ENCODE peak calls at places on chromosome 5, in eight cellular contexts. One of them, this sample, is unnamed.

GRCh38 chr5:106474066-106474465 is 1196.7 kb downstream of the EFNA5 start:
- DNase-seq in heart right ventricle: no peak
- DNase-seq in H7: no peak
- DNase-seq in endothelial cell of umbilical vein: peak
- DNase-seq in uterus: no peak
- DNase-seq in HCT116: no peak
- DNase-seq in hepatocyte: no peak
- DNase-seq in CD4-positive, alpha-beta memory T cell: no peak
- DNase-seq in this sample: no peak

GRCh38 chr5:40436535-40437237 is 243.0 kb upstream of the PTGER4 start:
- DNase-seq in hepatocyte: no peak
- DNase-seq in uterus: no peak
- DNase-seq in CD4-positive, alpha-beta memory T cell: peak
- DNase-seq in endothelial cell of umbilical vein: no peak
- DNase-seq in H7: no peak
- DNase-seq in heart right ventricle: no peak
- DNase-seq in HCT116: no peak
- DNase-seq in this sample: no peak

GRCh38 chr5:151772029-151772867 is 494 bp downstream of the G3BP1 start:
- DNase-seq in heart right ventricle: peak
- DNase-seq in uterus: peak
- DNase-seq in CD4-positive, alpha-beta memory T cell: no peak
- DNase-seq in endothelial cell of umbilical vein: peak
- DNase-seq in hepatocyte: peak
- DNase-seq in HCT116: no peak
- DNase-seq in H7: peak
- DNase-seq in this sample: peak

GRCh38 chr5:8081179-8081578 is 212.2 kb downstream of the MTRR start:
- DNase-seq in heart right ventricle: no peak
- DNase-seq in uterus: no peak
- DNase-seq in CD4-positive, alpha-beta memory T cell: no peak
- DNase-seq in HCT116: no peak
- DNase-seq in hepatocyte: no peak
- DNase-seq in H7: no peak
- DNase-seq in endothelial cell of umbilical vein: no peak
- DNase-seq in this sample: no peak

GRCh38 chr5:32712463-32713395 is 1.6 kb downstream of the NPR3 start:
- DNase-seq in H7: peak
- DNase-seq in hepatocyte: no peak
- DNase-seq in CD4-positive, alpha-beta memory T cell: no peak
- DNase-seq in uterus: no peak
- DNase-seq in endothelial cell of umbilical vein: no peak
- DNase-seq in HCT116: no peak
- DNase-seq in heart right ventricle: no peak
- DNase-seq in this sample: no peak

GRCh38 chr5:137611926-137612435 is 112.9 kb upstream of the SPOCK1 start:
- DNase-seq in HCT116: no peak
- DNase-seq in uterus: no peak
- DNase-seq in heart right ventricle: no peak
- DNase-seq in H7: no peak
- DNase-seq in CD4-positive, alpha-beta memory T cell: no peak
- DNase-seq in hepatocyte: no peak
- DNase-seq in endothelial cell of umbilical vein: no peak
- DNase-seq in this sample: no peak

GRCh38 chr5:153081385-153081784 is 409.1 kb upstream of the GRIA1 start:
- DNase-seq in hepatocyte: peak
- DNase-seq in uterus: no peak
- DNase-seq in heart right ventricle: no peak
- DNase-seq in HCT116: no peak
- DNase-seq in H7: no peak
- DNase-seq in endothelial cell of umbilical vein: no peak
- DNase-seq in CD4-positive, alpha-beta memory T cell: no peak
- DNase-seq in this sample: no peak

GRCh38 chr5:176415240-176416122 is 858 bp downstream of the CLTB start:
- DNase-seq in CD4-positive, alpha-beta memory T cell: no peak
- DNase-seq in heart right ventricle: no peak
- DNase-seq in hepatocyte: peak
- DNase-seq in uterus: peak
- DNase-seq in H7: no peak
- DNase-seq in HCT116: no peak
- DNase-seq in endothelial cell of umbilical vein: no peak
- DNase-seq in this sample: peak

GRCh38 chr5:142653321-142653720 is 32.6 kb downstream of the FGF1 start:
- DNase-seq in hepatocyte: no peak
- DNase-seq in endothelial cell of umbilical vein: no peak
- DNase-seq in heart right ventricle: no peak
- DNase-seq in uterus: no peak
- DNase-seq in CD4-positive, alpha-beta memory T cell: no peak
- DNase-seq in HCT116: no peak
- DNase-seq in H7: no peak
- DNase-seq in this sample: no peak

GRCh38 chr5:81495286-81495685 is 101.4 kb upstream of the ACOT12 start:
- DNase-seq in H7: no peak
- DNase-seq in uterus: no peak
- DNase-seq in HCT116: no peak
- DNase-seq in heart right ventricle: no peak
- DNase-seq in hepatocyte: no peak
- DNase-seq in CD4-positive, alpha-beta memory T cell: no peak
- DNase-seq in endothelial cell of umbilical vein: no peak
- DNase-seq in this sample: no peak

DNA sequence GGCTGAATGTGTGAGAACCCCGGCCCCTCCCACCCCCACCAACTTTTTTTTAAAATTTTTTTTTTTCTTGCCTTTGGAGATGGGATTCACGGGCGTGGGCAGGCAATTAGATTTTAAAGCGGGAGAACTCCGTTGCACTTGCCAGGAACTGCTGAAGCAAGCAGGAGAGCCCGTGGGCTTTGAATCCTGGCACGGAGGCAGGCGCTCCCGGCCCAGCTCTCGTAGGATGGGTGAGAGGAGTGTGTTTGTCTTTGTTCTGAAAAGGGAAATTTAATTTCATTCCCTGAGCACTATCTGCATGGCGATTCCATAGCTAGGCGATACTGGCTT is 54.3 kb upstream of the BOD1 start:
- DNase-seq in HCT116: no peak
- DNase-seq in H7: no peak
- DNase-seq in uterus: no peak
- DNase-seq in CD4-positive, alpha-beta memory T cell: no peak
- DNase-seq in endothelial cell of umbilical vein: no peak
- DNase-seq in heart right ventricle: no peak
- DNase-seq in hepatocyte: no peak
- DNase-seq in this sample: no peak
- H3K4me3 ChIP-seq in HCT116: no peak
- H3K4me3 ChIP-seq in H7: no peak
- H3K4me3 ChIP-seq in uterus: no peak
- H3K4me3 ChIP-seq in CD4-positive, alpha-beta memory T cell: no peak
- H3K4me3 ChIP-seq in endothelial cell of umbilical vein: no peak
- H3K4me3 ChIP-seq in heart right ventricle: peak
- H3K4me3 ChIP-seq in hepatocyte: no peak
- H3K4me3 ChIP-seq in this sample: no peak

DNA sequence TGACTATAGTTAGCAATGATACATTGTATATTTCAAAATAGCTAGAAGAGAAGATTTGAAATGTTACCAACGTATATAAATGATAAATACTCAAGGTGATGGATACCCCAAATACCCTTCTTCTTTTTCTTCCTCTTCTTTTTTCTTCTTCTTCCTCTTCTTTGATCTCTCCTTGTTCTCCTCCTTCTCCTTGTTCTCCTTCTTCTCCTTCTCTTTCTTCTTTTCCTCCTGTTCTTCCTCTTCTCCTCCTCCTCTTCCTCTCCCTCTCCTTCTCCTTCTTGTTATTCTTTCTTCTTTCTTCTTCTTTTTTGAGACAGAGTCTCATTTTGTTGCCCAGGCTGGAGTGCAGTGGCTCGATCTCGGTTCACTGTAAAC is 616 bp upstream of the SPEF2 start:
- DNase-seq in hepatocyte: no peak
- DNase-seq in endothelial cell of umbilical vein: no peak
- DNase-seq in H7: no peak
- DNase-seq in HCT116: no peak
- DNase-seq in uterus: no peak
- DNase-seq in CD4-positive, alpha-beta memory T cell: no peak
- DNase-seq in heart right ventricle: no peak
- DNase-seq in this sample: no peak
- H3K4me3 ChIP-seq in hepatocyte: no peak
- H3K4me3 ChIP-seq in endothelial cell of umbilical vein: no peak
- H3K4me3 ChIP-seq in H7: no peak
- H3K4me3 ChIP-seq in HCT116: peak
- H3K4me3 ChIP-seq in uterus: peak
- H3K4me3 ChIP-seq in CD4-positive, alpha-beta memory T cell: peak
- H3K4me3 ChIP-seq in heart right ventricle: peak
- H3K4me3 ChIP-seq in this sample: no peak

GRCh38 chr5:147901555-147901954 is 4.8 kb downstream of the C5orf46 start:
- DNase-seq in CD4-positive, alpha-beta memory T cell: no peak
- DNase-seq in H7: no peak
- DNase-seq in HCT116: no peak
- DNase-seq in endothelial cell of umbilical vein: no peak
- DNase-seq in uterus: no peak
- DNase-seq in hepatocyte: no peak
- DNase-seq in heart right ventricle: no peak
- DNase-seq in this sample: no peak

GRCh38 chr5:147902606-147903115 is 3.7 kb downstream of the C5orf46 start:
- DNase-seq in endothelial cell of umbilical vein: no peak
- DNase-seq in uterus: no peak
- DNase-seq in hepatocyte: no peak
- DNase-seq in HCT116: no peak
- DNase-seq in CD4-positive, alpha-beta memory T cell: no peak
- DNase-seq in heart right ventricle: no peak
- DNase-seq in H7: no peak
- DNase-seq in this sample: no peak

GRCh38 chr5:147904110-147904509 is 2.2 kb downstream of the C5orf46 start:
- DNase-seq in uterus: no peak
- DNase-seq in HCT116: no peak
- DNase-seq in H7: no peak
- DNase-seq in heart right ventricle: no peak
- DNase-seq in endothelial cell of umbilical vein: no peak
- DNase-seq in hepatocyte: no peak
- DNase-seq in CD4-positive, alpha-beta memory T cell: no peak
- DNase-seq in this sample: no peak

GRCh38 chr5:147911427-147911826 is 5.1 kb upstream of the C5orf46 start:
- DNase-seq in H7: no peak
- DNase-seq in uterus: no peak
- DNase-seq in heart right ventricle: peak
- DNase-seq in hepatocyte: no peak
- DNase-seq in CD4-positive, alpha-beta memory T cell: no peak
- DNase-seq in endothelial cell of umbilical vein: no peak
- DNase-seq in HCT116: no peak
- DNase-seq in this sample: no peak

GRCh38 chr5:147906326-147907095 is at the start of gene C5orf46:
- DNase-seq in CD4-positive, alpha-beta memory T cell: no peak
- DNase-seq in hepatocyte: peak
- DNase-seq in HCT116: no peak
- DNase-seq in H7: no peak
- DNase-seq in heart right ventricle: no peak
- DNase-seq in uterus: no peak
- DNase-seq in endothelial cell of umbilical vein: no peak
- DNase-seq in this sample: no peak
- H3K4me3 ChIP-seq in CD4-positive, alpha-beta memory T cell: no peak
- H3K4me3 ChIP-seq in hepatocyte: no peak
- H3K4me3 ChIP-seq in HCT116: no peak
- H3K4me3 ChIP-seq in H7: no peak
- H3K4me3 ChIP-seq in heart right ventricle: no peak
- H3K4me3 ChIP-seq in uterus: no peak
- H3K4me3 ChIP-seq in endothelial cell of umbilical vein: no peak
- H3K4me3 ChIP-seq in this sample: no peak

GRCh38 chr5:155091063-155091648 is 77.6 kb downstream of the KIF4B start:
- DNase-seq in hepatocyte: no peak
- DNase-seq in H7: no peak
- DNase-seq in CD4-positive, alpha-beta memory T cell: no peak
- DNase-seq in uterus: no peak
- DNase-seq in HCT116: no peak
- DNase-seq in heart right ventricle: no peak
- DNase-seq in endothelial cell of umbilical vein: no peak
- DNase-seq in this sample: no peak
- H3K4me3 ChIP-seq in hepatocyte: no peak
- H3K4me3 ChIP-seq in H7: no peak
- H3K4me3 ChIP-seq in CD4-positive, alpha-beta memory T cell: no peak
- H3K4me3 ChIP-seq in uterus: no peak
- H3K4me3 ChIP-seq in HCT116: no peak
- H3K4me3 ChIP-seq in heart right ventricle: no peak
- H3K4me3 ChIP-seq in endothelial cell of umbilical vein: no peak
- H3K4me3 ChIP-seq in this sample: no peak

DNA sequence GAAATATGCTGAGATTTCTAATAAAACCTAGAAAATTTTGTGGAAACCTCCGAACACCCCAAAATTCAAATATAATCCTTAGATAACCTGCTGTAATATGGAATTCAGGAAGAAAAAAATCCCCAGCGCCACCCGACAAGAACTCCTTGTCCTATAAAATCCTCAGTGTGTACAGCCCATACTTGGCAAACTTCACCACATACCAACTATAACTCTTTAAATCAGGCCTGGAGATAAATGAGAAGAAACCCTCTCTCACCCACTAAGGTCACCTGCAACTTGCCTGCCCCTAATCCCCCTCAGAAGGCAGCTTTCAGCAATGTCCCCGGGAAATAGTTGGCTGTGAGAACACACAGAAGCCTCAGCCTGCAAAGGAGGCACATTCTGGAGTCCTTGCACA is 90.5 kb downstream of the SH3TC2 start:
- DNase-seq in CD4-positive, alpha-beta memory T cell: no peak
- DNase-seq in endothelial cell of umbilical vein: no peak
- DNase-seq in hepatocyte: no peak
- DNase-seq in heart right ventricle: no peak
- DNase-seq in H7: no peak
- DNase-seq in uterus: no peak
- DNase-seq in HCT116: no peak
- DNase-seq in this sample: no peak
- H3K4me3 ChIP-seq in CD4-positive, alpha-beta memory T cell: no peak
- H3K4me3 ChIP-seq in endothelial cell of umbilical vein: no peak
- H3K4me3 ChIP-seq in hepatocyte: no peak
- H3K4me3 ChIP-seq in heart right ventricle: no peak
- H3K4me3 ChIP-seq in H7: no peak
- H3K4me3 ChIP-seq in uterus: no peak
- H3K4me3 ChIP-seq in HCT116: peak
- H3K4me3 ChIP-seq in this sample: no peak

DNA sequence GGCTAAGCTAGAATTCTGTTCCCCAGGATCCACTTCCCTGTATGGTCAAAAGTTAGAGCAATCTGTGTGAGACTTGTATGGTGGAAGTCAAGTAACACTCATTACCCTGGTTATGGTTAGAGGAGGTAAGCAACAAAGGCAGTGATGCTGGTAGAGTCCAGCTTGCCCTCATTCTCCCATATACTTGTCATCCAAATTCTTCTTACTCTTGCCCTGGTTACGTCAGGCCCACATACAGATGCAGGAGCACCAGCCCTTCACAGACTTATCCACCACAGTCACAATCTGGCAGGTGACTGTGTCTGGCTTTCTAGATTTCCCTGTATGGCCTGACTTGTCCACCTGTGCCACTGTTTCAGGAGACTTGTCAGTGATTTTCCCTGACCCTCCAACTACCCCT is 35.4 kb downstream of the PGGT1B start:
- DNase-seq in H7: no peak
- DNase-seq in endothelial cell of umbilical vein: no peak
- DNase-seq in heart right ventricle: no peak
- DNase-seq in HCT116: no peak
- DNase-seq in uterus: no peak
- DNase-seq in hepatocyte: no peak
- DNase-seq in CD4-positive, alpha-beta memory T cell: no peak
- DNase-seq in this sample: no peak
- H3K4me3 ChIP-seq in H7: no peak
- H3K4me3 ChIP-seq in endothelial cell of umbilical vein: no peak
- H3K4me3 ChIP-seq in heart right ventricle: no peak
- H3K4me3 ChIP-seq in HCT116: no peak
- H3K4me3 ChIP-seq in uterus: no peak
- H3K4me3 ChIP-seq in hepatocyte: no peak
- H3K4me3 ChIP-seq in CD4-positive, alpha-beta memory T cell: no peak
- H3K4me3 ChIP-seq in this sample: no peak

GRCh38 chr5:1642621-1643061 is 118.9 kb upstream of the LPCAT1 start:
- DNase-seq in CD4-positive, alpha-beta memory T cell: no peak
- DNase-seq in heart right ventricle: no peak
- DNase-seq in HCT116: no peak
- DNase-seq in hepatocyte: no peak
- DNase-seq in uterus: no peak
- DNase-seq in H7: peak
- DNase-seq in endothelial cell of umbilical vein: no peak
- DNase-seq in this sample: no peak
- H3K4me3 ChIP-seq in CD4-positive, alpha-beta memory T cell: no peak
- H3K4me3 ChIP-seq in heart right ventricle: no peak
- H3K4me3 ChIP-seq in HCT116: no peak
- H3K4me3 ChIP-seq in hepatocyte: no peak
- H3K4me3 ChIP-seq in uterus: no peak
- H3K4me3 ChIP-seq in H7: no peak
- H3K4me3 ChIP-seq in endothelial cell of umbilical vein: no peak
- H3K4me3 ChIP-seq in this sample: no peak